ENCODE peak calls at places on chromosomes 13 and 19, in five cellular contexts. One of them, this sample, is unnamed.
A peak's percentile ranks its signal among the peaks of the same experiment; 100 is the strongest.

GRCh38 chr13:39095500-39095899 is 57.2 kb downstream of the NHLRC3 start:
- DNase-seq in GM10248: peak; percentile 11
- DNase-seq in transverse colon: no peak
- DNase-seq in uterus: no peak
- DNase-seq in H9: no peak
- DNase-seq in this sample: peak; percentile 22

GRCh38 chr19:6476155-6476895 is 5.3 kb downstream of the DENND1C start:
- DNase-seq in H9: peak; percentile 99
- DNase-seq in uterus: no peak
- DNase-seq in transverse colon: peak; percentile 94
- DNase-seq in GM10248: peak; percentile 75
- DNase-seq in this sample: peak; percentile 85

GRCh38 chr13:93235258-93236015 is 8.8 kb downstream of the GPC6 start:
- DNase-seq in H9: no peak
- DNase-seq in uterus: no peak
- DNase-seq in transverse colon: no peak
- DNase-seq in GM10248: no peak
- DNase-seq in this sample: no peak

GRCh38 chr19:41424335-41425173 is 2.6 kb downstream of the B3GNT8 start:
- DNase-seq in GM10248: no peak
- DNase-seq in H9: no peak
- DNase-seq in uterus: no peak
- DNase-seq in transverse colon: no peak
- DNase-seq in this sample: no peak

GRCh38 chr13:20174656-20175405 is 14.0 kb upstream of the GJA3 start:
- DNase-seq in GM10248: peak; percentile 71
- DNase-seq in uterus: peak; percentile 61
- DNase-seq in transverse colon: peak; percentile 85
- DNase-seq in H9: peak; percentile 54
- DNase-seq in this sample: peak; percentile 71

GRCh38 chr13:30045916-30046704 is 195.7 kb upstream of the UBL3 start:
- DNase-seq in uterus: no peak
- DNase-seq in H9: no peak
- DNase-seq in transverse colon: no peak
- DNase-seq in GM10248: no peak
- DNase-seq in this sample: no peak

GRCh38 chr19:5308471-5309437 is 31.9 kb downstream of the PTPRS start:
- DNase-seq in transverse colon: peak; percentile 62
- DNase-seq in uterus: peak; percentile 76
- DNase-seq in H9: no peak
- DNase-seq in GM10248: no peak
- DNase-seq in this sample: no peak

GRCh38 chr13:40968416-40969000 is 50.6 kb downstream of the ELF1 start:
- DNase-seq in uterus: no peak
- DNase-seq in H9: no peak
- DNase-seq in GM10248: no peak
- DNase-seq in transverse colon: no peak
- DNase-seq in this sample: no peak

GRCh38 chr13:78659450-78660110 is 625 bp upstream of the OBI1 start:
- DNase-seq in GM10248: no peak
- DNase-seq in transverse colon: no peak
- DNase-seq in H9: no peak
- DNase-seq in uterus: no peak
- DNase-seq in this sample: peak; percentile 10
- TF ChIP-seq CTCF in GM10248: no peak
- TF ChIP-seq CTCF in transverse colon: no peak
- TF ChIP-seq CTCF in H9: no peak
- TF ChIP-seq CTCF in uterus: no peak
- TF ChIP-seq CTCF in this sample: no peak

GRCh38 chr19:14097532-14098151 is 7.1 kb upstream of the SAMD1 start:
- DNase-seq in H9: no peak
- DNase-seq in GM10248: no peak
- DNase-seq in transverse colon: no peak
- DNase-seq in uterus: no peak
- DNase-seq in this sample: no peak
- TF ChIP-seq CTCF in H9: peak; percentile 53
- TF ChIP-seq CTCF in GM10248: peak; percentile 9
- TF ChIP-seq CTCF in transverse colon: no peak
- TF ChIP-seq CTCF in uterus: no peak
- TF ChIP-seq CTCF in this sample: no peak

GRCh38 chr19:15758379-15758778 is 20.6 kb downstream of the OR10H3 start:
- DNase-seq in GM10248: no peak
- DNase-seq in transverse colon: no peak
- DNase-seq in uterus: no peak
- DNase-seq in H9: no peak
- DNase-seq in this sample: no peak

GRCh38 chr19:15759962-15760565 is 22.3 kb downstream of the OR10H3 start:
- DNase-seq in transverse colon: peak; percentile 30
- DNase-seq in H9: no peak
- DNase-seq in uterus: no peak
- DNase-seq in GM10248: no peak
- DNase-seq in this sample: no peak
- TF ChIP-seq CTCF in transverse colon: peak; percentile 32
- TF ChIP-seq CTCF in H9: no peak
- TF ChIP-seq CTCF in uterus: no peak
- TF ChIP-seq CTCF in GM10248: no peak
- TF ChIP-seq CTCF in this sample: peak; percentile 15

DNA sequence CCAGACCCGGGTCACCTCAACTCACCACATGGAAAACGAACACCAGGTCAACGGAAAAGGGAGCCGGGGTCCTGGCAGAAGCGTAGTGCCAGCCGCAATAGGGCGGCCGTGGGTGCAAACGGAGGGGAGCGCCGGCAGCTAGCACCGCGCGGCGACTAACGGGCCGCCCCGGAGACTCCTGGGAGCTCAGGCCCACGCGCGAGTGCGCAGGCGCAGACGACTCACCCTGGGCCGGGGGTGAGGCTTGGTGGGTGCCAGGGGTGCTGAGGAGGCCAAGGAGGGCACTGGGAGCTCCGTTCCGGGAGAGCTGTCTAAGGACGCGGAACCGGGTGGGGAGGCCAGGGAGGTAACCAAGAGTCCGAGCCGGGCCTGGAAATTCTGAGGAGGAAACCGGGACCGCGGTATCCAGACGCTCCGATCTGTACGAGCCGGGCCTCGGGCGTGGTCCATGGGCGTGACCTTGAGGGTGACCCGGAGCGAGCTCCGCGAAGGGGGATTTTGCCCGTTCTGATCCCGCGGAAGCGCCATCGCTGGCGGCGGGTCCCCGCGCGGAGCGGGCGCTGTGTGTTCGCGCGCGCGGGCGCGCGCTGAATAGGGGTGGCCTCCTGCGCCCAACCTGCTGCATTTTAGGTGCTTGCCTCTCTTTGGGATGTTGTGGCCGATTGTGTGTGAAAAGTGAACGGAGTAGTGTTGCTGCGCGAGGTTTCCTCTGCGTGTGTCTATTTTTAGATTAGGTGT is at the start of gene ZNF382:
- DNase-seq in transverse colon: peak; percentile 57
- DNase-seq in uterus: peak; percentile 64
- DNase-seq in GM10248: peak; percentile 94
- DNase-seq in H9: peak; percentile 64
- DNase-seq in this sample: peak; percentile 93
- TF ChIP-seq CTCF in transverse colon: no peak
- TF ChIP-seq CTCF in uterus: no peak
- TF ChIP-seq CTCF in GM10248: no peak
- TF ChIP-seq CTCF in H9: no peak
- TF ChIP-seq CTCF in this sample: no peak

GRCh38 chr13:46614582-46614981 is 61.6 kb downstream of the LRCH1 start:
- DNase-seq in H9: no peak
- DNase-seq in uterus: no peak
- DNase-seq in GM10248: no peak
- DNase-seq in transverse colon: no peak
- DNase-seq in this sample: no peak
- TF ChIP-seq CTCF in H9: no peak
- TF ChIP-seq CTCF in uterus: peak; percentile 32
- TF ChIP-seq CTCF in GM10248: no peak
- TF ChIP-seq CTCF in transverse colon: no peak
- TF ChIP-seq CTCF in this sample: no peak

DNA sequence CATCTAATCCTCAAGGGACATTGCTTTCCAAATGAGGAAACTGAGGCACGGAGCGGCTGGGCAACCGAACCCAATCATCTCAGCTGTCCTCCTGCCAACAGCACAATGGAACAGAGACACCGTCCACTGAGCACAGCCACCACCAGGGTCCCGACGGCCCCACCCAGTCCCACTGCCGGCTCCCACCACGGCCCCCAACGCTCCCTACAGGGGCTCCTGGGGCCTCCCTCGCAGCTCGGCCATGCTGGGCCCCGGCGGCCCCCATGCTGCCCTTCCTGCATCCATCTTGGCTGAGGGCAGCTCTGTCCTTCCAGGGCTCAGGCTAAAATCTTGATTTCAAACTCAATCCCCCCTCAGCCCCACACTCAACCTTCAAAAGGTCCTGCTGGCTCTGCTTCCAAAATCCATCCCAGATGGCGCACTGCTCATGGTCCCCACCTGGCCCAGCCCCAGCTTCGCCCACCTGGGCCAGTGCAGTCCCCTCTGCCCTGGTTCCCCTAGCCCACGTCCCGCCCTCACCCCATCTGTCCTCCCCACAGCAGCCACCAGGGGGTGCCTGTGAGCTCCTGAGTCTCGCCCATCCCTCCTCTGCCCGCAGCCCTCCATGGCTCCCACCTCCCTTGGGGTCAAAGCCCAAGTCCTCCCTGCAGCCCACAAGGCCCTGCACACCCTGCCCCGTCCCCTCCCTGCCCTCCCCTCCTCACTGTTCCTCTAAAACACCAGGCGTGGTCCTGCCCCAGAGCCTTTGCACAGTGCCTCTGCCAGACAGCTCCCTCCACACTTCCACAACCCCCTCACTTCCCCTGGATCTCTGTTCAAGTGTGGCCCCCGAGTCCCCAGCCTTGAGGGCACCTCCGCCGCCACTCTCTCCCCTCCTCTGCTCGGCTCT is 7.9 kb downstream of the PIP5K1C start:
- DNase-seq in GM10248: no peak
- DNase-seq in uterus: no peak
- DNase-seq in transverse colon: no peak
- DNase-seq in H9: no peak
- DNase-seq in this sample: peak; percentile 71
- TF ChIP-seq CTCF in GM10248: peak; percentile 50
- TF ChIP-seq CTCF in uterus: peak; percentile 28
- TF ChIP-seq CTCF in transverse colon: peak; percentile 61
- TF ChIP-seq CTCF in H9: peak; percentile 70
- TF ChIP-seq CTCF in this sample: peak; percentile 60

GRCh38 chr19:38135150-38135998 is 88.6 kb downstream of the DPF1 start:
- DNase-seq in GM10248: no peak
- DNase-seq in H9: no peak
- DNase-seq in transverse colon: no peak
- DNase-seq in uterus: no peak
- DNase-seq in this sample: no peak

GRCh38 chr19:38134538-38135149 is 89.4 kb downstream of the DPF1 start:
- DNase-seq in transverse colon: peak; percentile 16
- DNase-seq in GM10248: peak; percentile 54
- DNase-seq in uterus: no peak
- DNase-seq in H9: peak; percentile 55
- DNase-seq in this sample: peak; percentile 58

GRCh38 chr19:38130399-38130798 is 93.6 kb downstream of the DPF1 start:
- DNase-seq in GM10248: no peak
- DNase-seq in uterus: no peak
- DNase-seq in transverse colon: no peak
- DNase-seq in H9: no peak
- DNase-seq in this sample: no peak

DNA sequence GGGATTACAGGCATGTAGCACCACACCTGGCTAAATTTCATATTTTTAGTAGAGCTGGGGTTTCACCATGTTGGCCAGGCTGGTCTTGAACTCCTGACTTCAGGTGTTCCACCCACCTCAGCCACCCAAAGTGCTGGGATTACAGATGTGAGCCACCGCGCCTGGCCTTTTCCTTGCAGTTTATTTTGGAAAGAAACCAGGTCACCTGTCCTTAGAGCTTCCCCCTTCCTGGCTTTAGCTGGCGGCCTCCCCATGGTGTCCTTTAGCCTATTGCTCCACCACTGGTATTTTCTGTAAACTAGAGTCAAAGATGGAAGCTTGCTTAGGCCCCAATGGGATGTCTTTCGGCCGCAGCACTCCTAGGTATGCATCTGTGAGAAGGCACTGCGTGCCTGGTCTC is 91.2 kb downstream of the DPF1 start:
- DNase-seq in transverse colon: no peak
- DNase-seq in H9: no peak
- DNase-seq in uterus: no peak
- DNase-seq in GM10248: no peak
- DNase-seq in this sample: no peak
- TF ChIP-seq CTCF in transverse colon: no peak
- TF ChIP-seq CTCF in H9: no peak
- TF ChIP-seq CTCF in uterus: no peak
- TF ChIP-seq CTCF in GM10248: no peak
- TF ChIP-seq CTCF in this sample: no peak

GRCh38 chr19:12495002-12495802 is 10.6 kb upstream of the ZNF709 start:
- DNase-seq in H9: peak; percentile 96
- DNase-seq in uterus: peak; percentile 87
- DNase-seq in transverse colon: peak; percentile 97
- DNase-seq in GM10248: peak; percentile 89
- DNase-seq in this sample: peak; percentile 88
- TF ChIP-seq CTCF in H9: peak; percentile 51
- TF ChIP-seq CTCF in uterus: peak; percentile 45
- TF ChIP-seq CTCF in transverse colon: peak; percentile 28
- TF ChIP-seq CTCF in GM10248: peak; percentile 44
- TF ChIP-seq CTCF in this sample: no peak

This sample was measured in GM20000.